ENCODE peak calls at places on chromosome 10, in seven cellular contexts. K is CD8-positive, alpha-beta T cell; T is chondrocyte; Y is astrocyte; G is astrocyte of the spinal cord; U is AG04450; N is gastrocnemius medialis. L is an unnamed sample.

GRCh38 chr10:72080042-72081035 is 8.0 kb downstream of the SPOCK2 start:
- DNase-seq in N (no peak), Y (no peak), U (no peak), G (no peak), K (no peak), T (peak), L (no peak)

GRCh38 chr10:34710391-34710751 is 104.7 kb downstream of the PARD3 start:
- DNase-seq in K (no peak), N (no peak), T (no peak), U (no peak), Y (peak), G (peak), L (no peak)

GRCh38 chr10:84308481-84309304 is 19.7 kb upstream of the CCSER2 start:
- DNase-seq in N (no peak), G (peak), K (peak), Y (peak), U (peak), T (no peak), L (no peak)

GRCh38 chr10:32050145-32050544 is 6.1 kb downstream of the KIF5B start:
- DNase-seq in G (no peak), T (no peak), K (no peak), U (no peak), Y (no peak), N (no peak), L (no peak)

GRCh38 chr10:7550038-7550437 is 116.7 kb downstream of the ITIH5 start:
- DNase-seq in Y (no peak), K (no peak), T (no peak), G (no peak), U (no peak), N (no peak), L (no peak)

GRCh38 chr10:59177031-59177861 is 803 bp downstream of the PHYHIPL start:
- DNase-seq in G (peak), K (no peak), N (no peak), Y (peak), T (no peak), U (peak), L (no peak)

GRCh38 chr10:23917251-23917908 is 291.6 kb upstream of the KIAA1217 start:
- DNase-seq in Y (no peak), T (no peak), N (no peak), G (no peak), K (no peak), U (no peak), L (no peak)

GRCh38 chr10:117175215-117175900 is 21.9 kb upstream of the KCNK18 start:
- DNase-seq in Y (no peak), T (peak), U (no peak), G (no peak), N (no peak), K (peak), L (no peak)

GRCh38 chr10:103871006-103871405 is 15.6 kb upstream of the SH3PXD2A start:
- DNase-seq in N (no peak), U (no peak), T (no peak), K (no peak), Y (no peak), G (no peak), L (no peak)

GRCh38 chr10:103868200-103868599 is 12.8 kb upstream of the SH3PXD2A start:
- DNase-seq in U (no peak), Y (no peak), T (no peak), K (no peak), G (no peak), N (no peak), L (no peak)

GRCh38 chr10:103872137-103872933 is 17.0 kb upstream of the SH3PXD2A start:
- DNase-seq in N (no peak), U (no peak), Y (peak), T (no peak), K (no peak), G (no peak), L (no peak)

GRCh38 chr10:103869336-103869735 is 14.0 kb upstream of the SH3PXD2A start:
- DNase-seq in N (no peak), K (no peak), Y (no peak), T (no peak), U (no peak), G (no peak), L (no peak)

GRCh38 chr10:103870503-103870902 is 15.1 kb upstream of the SH3PXD2A start:
- DNase-seq in N (no peak), Y (no peak), G (peak), K (no peak), T (no peak), U (no peak), L (no peak)
- TF ChIP-seq CTCF in N (no peak), Y (no peak), G (no peak), K (no peak), T (no peak), U (peak), L (no peak)

DNA sequence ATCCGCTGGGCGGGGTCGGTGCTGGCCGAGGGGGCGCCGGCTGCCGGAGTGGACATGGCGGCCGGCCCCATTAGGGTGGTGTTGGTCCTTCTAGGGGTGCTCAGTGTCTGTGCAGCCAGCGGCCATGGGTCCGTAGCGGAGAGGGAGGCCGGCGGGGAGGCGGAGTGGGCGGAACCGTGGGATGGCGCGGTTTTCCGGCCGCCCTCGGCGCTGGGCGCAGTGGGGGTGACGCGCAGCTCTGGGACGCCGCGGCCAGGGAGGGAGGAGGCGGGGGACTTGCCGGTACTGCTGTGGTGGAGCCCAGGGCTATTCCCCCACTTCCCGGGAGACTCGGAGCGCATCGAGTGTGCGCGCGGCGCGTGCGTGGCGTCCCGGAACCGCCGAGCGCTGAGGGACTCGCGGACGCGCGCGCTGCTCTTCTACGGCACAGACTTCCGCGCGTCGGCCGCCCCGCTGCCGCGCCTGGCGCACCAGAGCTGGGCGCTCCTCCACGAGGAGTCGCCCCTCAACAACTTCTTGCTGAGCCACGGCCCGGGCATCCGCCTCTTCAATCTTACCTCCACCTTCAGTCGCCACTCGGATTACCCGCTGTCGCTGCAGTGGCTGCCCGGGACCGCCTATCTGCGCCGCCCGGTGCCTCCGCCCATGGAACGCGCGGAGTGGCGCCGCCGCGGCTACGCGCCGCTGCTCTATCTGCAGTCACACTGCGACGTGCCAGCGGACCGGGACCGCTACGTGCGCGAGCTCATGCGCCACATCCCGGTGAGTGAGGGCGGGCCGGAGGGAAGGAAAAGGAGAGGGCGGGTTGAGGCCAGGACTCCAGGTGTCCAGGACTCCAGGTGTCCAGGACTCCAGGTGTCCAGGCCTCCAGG is 9.3 kb upstream of the CHCHD1 start:
- DNase-seq in G (peak), Y (peak), K (peak), T (no peak), N (peak), U (peak), L (peak)
- TF ChIP-seq CTCF in G (peak), Y (no peak), K (no peak), T (peak), N (peak), U (no peak), L (no peak)

DNA sequence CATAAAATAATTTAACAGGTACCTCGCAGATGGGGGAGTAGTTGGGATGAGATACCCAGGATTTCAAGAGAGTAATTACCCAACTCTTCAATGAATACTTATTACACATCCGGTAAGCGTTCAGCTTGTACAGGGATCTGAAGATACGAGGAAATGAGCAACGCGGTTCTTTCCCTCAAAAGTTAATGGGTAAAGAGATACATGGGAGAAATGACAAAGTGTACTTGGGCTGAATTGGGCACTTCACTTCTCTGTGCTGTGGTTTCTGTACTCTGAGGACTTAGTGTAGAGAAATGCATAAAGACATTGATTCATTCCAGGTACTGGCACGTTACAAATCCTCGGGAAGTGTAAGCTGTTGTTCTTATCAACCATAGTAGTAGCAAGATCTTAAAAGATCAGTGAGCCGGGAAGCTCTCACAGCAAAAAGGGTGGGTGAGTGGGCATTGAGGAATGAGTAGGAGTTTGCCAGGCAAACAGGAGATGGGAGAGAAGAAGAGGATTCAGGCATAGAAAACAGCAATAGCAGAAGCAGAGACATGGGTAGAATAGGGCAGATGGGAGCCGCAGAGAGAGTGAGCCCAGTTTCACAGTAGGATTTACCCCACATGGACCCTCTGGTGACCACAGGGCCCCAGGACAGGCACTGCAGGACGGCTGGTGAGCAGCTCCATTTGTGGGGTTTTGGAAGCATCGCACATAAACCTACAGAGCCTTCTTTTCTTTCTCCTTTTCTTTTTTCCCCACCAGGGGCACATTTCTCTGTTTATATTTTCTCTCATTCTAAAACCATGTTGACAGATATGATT is 304.3 kb upstream of the PITRM1 start:
- DNase-seq in Y (no peak), K (no peak), G (no peak), N (no peak), T (no peak), U (no peak), L (no peak)
- TF ChIP-seq CTCF in Y (no peak), K (no peak), G (peak), N (no peak), T (peak), U (peak), L (no peak)

DNA sequence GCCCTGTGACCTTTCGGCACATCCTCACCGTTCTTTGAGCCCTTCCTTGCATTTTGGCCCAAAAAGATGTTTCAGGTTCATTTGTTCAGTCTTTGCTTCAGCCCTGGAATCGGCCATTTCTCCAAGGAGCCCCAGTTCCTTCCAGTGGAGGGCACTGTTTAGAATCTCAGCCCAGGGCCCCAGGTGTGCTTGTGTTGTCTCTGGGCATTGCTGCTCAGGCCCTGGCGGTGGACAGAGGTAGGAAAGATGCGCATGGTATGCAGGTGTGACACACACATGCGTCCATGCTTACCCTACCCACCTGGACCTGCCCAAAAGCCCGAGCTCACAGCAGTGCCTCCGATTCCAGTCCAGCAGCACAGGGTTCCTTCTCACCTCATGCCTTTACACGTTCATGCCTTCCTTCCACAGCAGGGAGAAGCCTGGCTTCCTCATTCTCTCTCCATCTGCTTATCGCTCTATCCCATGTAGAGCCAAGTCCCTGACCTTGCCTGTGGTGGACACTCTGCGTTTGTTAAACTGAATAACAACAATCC is 70.6 kb downstream of the LHPP start:
- DNase-seq in T (no peak), Y (no peak), G (no peak), K (no peak), N (no peak), U (no peak), L (no peak)
- TF ChIP-seq CTCF in T (peak), Y (peak), G (peak), K (no peak), N (no peak), U (peak), L (no peak)

L was measured in natural killer cell.